ENCODE peak calls at places on chromosomes 7 and 10, in seven cellular contexts. F, J, Y, X, M, P and T are unnamed samples.

GRCh38 chr7:46282155-46282554 is 361.1 kb upstream of the IGFBP3 start:
- DNase-seq in F (no peak), J (no peak), Y (no peak), X (no peak), M (no peak), P (no peak), T (no peak)

GRCh38 chr7:2701832-2702593 is 14.0 kb downstream of the AMZ1 start:
- DNase-seq in F (no peak), J (no peak), Y (no peak), X (no peak), M (no peak), P (peak; percentile 86), T (no peak)

GRCh38 chr10:133358162-133358919 is 522 bp upstream of the FUOM start:
- DNase-seq in F (no peak), J (no peak), Y (no peak), X (no peak), M (no peak), P (no peak), T (no peak)

GRCh38 chr7:106625678-106626301 is 35.2 kb downstream of the CCDC71L start:
- DNase-seq in F (no peak), J (no peak), Y (no peak), X (no peak), M (peak; percentile 59), P (no peak), T (no peak)

GRCh38 chr10:131994435-131994834 is 12.7 kb upstream of the BNIP3 start:
- DNase-seq in F (no peak), J (no peak), Y (no peak), X (no peak), M (no peak), P (no peak), T (no peak)

GRCh38 chr7:35908305-35909223 is 107.7 kb downstream of the SEPTIN7 start:
- DNase-seq in F (no peak), J (no peak), Y (no peak), X (no peak), M (no peak), P (no peak), T (no peak)

GRCh38 chr7:86326847-86327246 is 316.9 kb upstream of the GRM3 start:
- DNase-seq in F (no peak), J (no peak), Y (no peak), X (no peak), M (no peak), P (no peak), T (no peak)

GRCh38 chr7:122520961-122521555 is 177.9 kb downstream of the RNF133 start:
- DNase-seq in F (no peak), J (no peak), Y (no peak), X (no peak), M (no peak), P (no peak), T (no peak)

GRCh38 chr10:133142523-133143199 is 17.4 kb upstream of the KNDC1 start:
- DNase-seq in F (no peak), J (no peak), Y (no peak), X (no peak), M (no peak), P (no peak), T (no peak)

GRCh38 chr10:121854809-121855445 is 72.9 kb downstream of the ATE1 start:
- DNase-seq in F (no peak), J (no peak), Y (no peak), X (no peak), M (no peak), P (no peak), T (no peak)

GRCh38 chr10:129971381-129972144 is 7.5 kb upstream of the EBF3 start:
- DNase-seq in F (no peak), J (no peak), Y (peak; percentile 87), X (no peak), M (peak; percentile 41), P (no peak), T (peak; percentile 87)

GRCh38 chr7:46685051-46685450 is 764.0 kb upstream of the IGFBP3 start:
- DNase-seq in F (no peak), J (no peak), Y (no peak), X (no peak), M (no peak), P (no peak), T (no peak)

GRCh38 chr10:13774303-13774893 is 187.6 kb downstream of the PRPF18 start:
- DNase-seq in F (no peak), J (no peak), Y (no peak), X (no peak), M (no peak), P (no peak), T (no peak)

GRCh38 chr7:37993060-37993501 is 72.6 kb downstream of the EPDR1 start:
- DNase-seq in F (no peak), J (no peak), Y (no peak), X (no peak), M (no peak), P (no peak), T (no peak)

GRCh38 chr10:45373783-45374450 is at the start of gene ALOX5:
- DNase-seq in F (peak; percentile 75), J (no peak), Y (peak; percentile 7), X (peak; percentile 10), M (peak; percentile 79), P (peak; percentile 61), T (peak; percentile 75)

GRCh38 chr10:121442536-121442935 is 155.7 kb downstream of the FGFR2 start:
- DNase-seq in F (no peak), J (no peak), Y (no peak), X (no peak), M (no peak), P (no peak), T (no peak)

GRCh38 chr7:93194368-93194767 is 31.9 kb downstream of the HEPACAM2 start:
- DNase-seq in F (no peak), J (no peak), Y (peak; percentile 12), X (no peak), M (no peak), P (no peak), T (no peak)

GRCh38 chr7:137844690-137845425 is 1.9 kb downstream of the DGKI start:
- DNase-seq in F (no peak), J (no peak), Y (no peak), X (no peak), M (no peak), P (no peak), T (no peak)

GRCh38 chr10:119370972-119371703 is 163.8 kb downstream of the GRK5 start:
- DNase-seq in F (no peak), J (no peak), Y (peak; percentile 96), X (no peak), M (no peak), P (peak; percentile 83), T (no peak)

GRCh38 chr10:121497513-121497912 is 100.7 kb downstream of the FGFR2 start:
- DNase-seq in F (no peak), J (no peak), Y (no peak), X (no peak), M (peak; percentile 21), P (no peak), T (no peak)